ENCODE peak calls at places on chromosome 20, in seven cellular contexts. G is GM12865; N is NCI-H345; B is activated T-helper 2 cell treated with anti-CD3 and anti-CD28 coated beads, Interferon-gamma antibody, Interleukin-2, Interleukin-4, amounts not matched to agents 10 μg/mL and 5 μg/mL and 100 μg/mL, durations not matched to agents 14 hours and 24 hours and 36 hours; K is chondrocyte; M is OCI-LY7; W is T-helper 2 cell. U is an unnamed sample.
A peak's percentile ranks its signal among the peaks of the same experiment; 100 is the strongest.

GRCh38 chr20:9269280-9269971 is 200.5 kb downstream of the PLCB4 start:
- DNase-seq in G (no peak), M (no peak), K (no peak), N (no peak), W (no peak), B (no peak), U (no peak)

GRCh38 chr20:54172856-54173652 is 732 bp downstream of the CYP24A1 start:
- DNase-seq in B (no peak), K (no peak), G (no peak), N (no peak), M (no peak), W (peak; percentile 13), U (peak; percentile 43)

GRCh38 chr20:41121399-41121798 is 15.9 kb upstream of the PLCG1 start:
- DNase-seq in W (peak; percentile 72), M (no peak), N (no peak), G (no peak), B (no peak), K (no peak), U (no peak)

GRCh38 chr20:51272392-51272791 is 249.5 kb upstream of the KCNG1 start:
- DNase-seq in G (no peak), B (no peak), M (no peak), N (peak; percentile 11), W (no peak), K (no peak), U (peak; percentile 37)

GRCh38 chr20:4613718-4614620 is 107.7 kb upstream of the PRND start:
- DNase-seq in G (peak; percentile 78), M (peak; percentile 62), B (peak; percentile 52), K (no peak), N (peak; percentile 94), W (peak; percentile 84), U (peak; percentile 74)

GRCh38 chr20:21518292-21518991 is 4.6 kb upstream of the NKX2-2 start:
- DNase-seq in G (no peak), N (peak; percentile 91), K (no peak), W (no peak), B (no peak), M (no peak), U (no peak)

GRCh38 chr20:32798046-32798985 is 21.4 kb upstream of the MAPRE1 start:
- DNase-seq in M (no peak), B (no peak), G (no peak), N (no peak), K (no peak), W (no peak), U (no peak)

GRCh38 chr20:58374027-58374850 is 14.8 kb upstream of the VAPB start:
- DNase-seq in K (no peak), N (no peak), W (no peak), B (no peak), M (no peak), G (no peak), U (no peak)

GRCh38 chr20:35840403-35840802 is 68.6 kb downstream of the PHF20 start:
- DNase-seq in M (no peak), W (peak; percentile 74), B (no peak), N (no peak), K (no peak), G (no peak), U (peak; percentile 24)

GRCh38 chr20:38498909-38499308 is 26.3 kb downstream of the RALGAPB start:
- DNase-seq in G (no peak), B (no peak), N (no peak), W (no peak), M (no peak), K (no peak), U (no peak)

GRCh38 chr20:13338999-13339411 is 117.9 kb downstream of the ISM1 start:
- DNase-seq in G (no peak), N (no peak), M (no peak), W (no peak), K (no peak), B (no peak), U (no peak)

GRCh38 chr20:9331707-9332435 is 182.5 kb upstream of the LAMP5 start:
- DNase-seq in W (no peak), M (no peak), N (peak; percentile 56), B (no peak), K (no peak), G (no peak), U (no peak)

GRCh38 chr20:63552481-63553249 is 1.3 kb upstream of the FNDC11 start:
- DNase-seq in M (peak; percentile 92), G (peak; percentile 87), N (no peak), K (no peak), W (peak; percentile 88), B (peak; percentile 66), U (peak; percentile 44)

GRCh38 chr20:5674176-5674660 is 76.0 kb upstream of the SHLD1 start:
- DNase-seq in G (peak; percentile 88), W (peak; percentile 77), K (no peak), N (peak; percentile 52), B (no peak), M (peak; percentile 94), U (peak; percentile 39)

GRCh38 chr20:49394264-49394663 is 88.2 kb downstream of the KCNB1 start:
- DNase-seq in W (no peak), M (no peak), N (no peak), K (no peak), G (no peak), B (no peak), U (no peak)

GRCh38 chr20:36728986-36729385 is 16.9 kb downstream of the NDRG3 start:
- DNase-seq in B (no peak), K (no peak), W (peak; percentile 77), G (peak; percentile 42), N (no peak), M (peak; percentile 25), U (no peak)

GRCh38 chr20:22420116-22420598 is 164.2 kb downstream of the FOXA2 start:
- DNase-seq in W (no peak), B (no peak), G (no peak), K (no peak), N (no peak), M (no peak), U (no peak)

GRCh38 chr20:40477805-40478204 is 211.2 kb downstream of the MAFB start:
- DNase-seq in M (no peak), N (no peak), W (no peak), B (no peak), K (no peak), G (no peak), U (no peak)

GRCh38 chr20:45087814-45088213 is 13.1 kb downstream of the KCNS1 start:
- DNase-seq in N (no peak), B (no peak), K (no peak), G (no peak), M (no peak), W (no peak), U (no peak)

GRCh38 chr20:35954907-35955251 is 577 bp upstream of the SCAND1 start:
- DNase-seq in K (no peak), G (peak; percentile 55), B (no peak), W (peak; percentile 85), N (peak; percentile 53), M (peak; percentile 55), U (peak; percentile 82)